ENCODE peak calls at places on chromosome 15, in seven cellular contexts. J, D, V, P, E, G and F are unnamed samples. For H3K4me1 and H3K27me3, the result is how much of the 10 kb centered on the place peaks cover.

GRCh38 chr15:39172380-39173281 is 408.2 kb upstream of the THBS1 start:
- DNase-seq in J (no peak), D (no peak), V (peak), P (peak), E (peak), G (no peak), F (peak)

GRCh38 chr15:84722628-84723027 is 6.7 kb upstream of the SEC11A start:
- DNase-seq in J (no peak), D (no peak), V (no peak), P (no peak), E (no peak), G (no peak), F (no peak)

GRCh38 chr15:76058714-76059319 is 968 bp upstream of the TMEM266 start:
- DNase-seq in J (no peak), D (peak), V (no peak), P (peak), E (no peak), G (no peak), F (no peak)

GRCh38 chr15:98083203-98083910 is 122.9 kb downstream of the ARRDC4 start:
- DNase-seq in J (no peak), D (peak), V (no peak), P (no peak), E (no peak), G (no peak), F (no peak)

GRCh38 chr15:40593588-40594428 is at the start of gene KNL1:
- DNase-seq in J (peak), D (peak), V (peak), P (peak), E (peak), G (peak), F (peak)

GRCh38 chr15:48059786-48060185 is 61.0 kb upstream of the SLC24A5 start:
- DNase-seq in J (peak), D (no peak), V (peak), P (peak), E (no peak), G (peak), F (no peak)

GRCh38 chr15:39666671-39667070 is 85.8 kb downstream of the THBS1 start:
- DNase-seq in J (no peak), D (peak), V (peak), P (peak), E (no peak), G (no peak), F (peak)

GRCh38 chr15:64776402-64776786 is 1.0 kb upstream of the RBPMS2 start:
- DNase-seq in J (no peak), D (peak), V (no peak), P (no peak), E (peak), G (no peak), F (no peak)

GRCh38 chr15:29566914-29567313 is 255.4 kb downstream of the TJP1 start:
- DNase-seq in J (no peak), D (no peak), V (no peak), P (no peak), E (no peak), G (no peak), F (no peak)

GRCh38 chr15:64854041-64854440 is 12.3 kb downstream of the PLEKHO2 start:
- DNase-seq in J (no peak), D (no peak), V (no peak), P (peak), E (peak), G (no peak), F (no peak)

GRCh38 chr15:25870899-25871298 is 7.8 kb upstream of the ATP10A start:
- DNase-seq in J (no peak), D (no peak), V (no peak), P (no peak), E (no peak), G (no peak), F (no peak)

GRCh38 chr15:57476533-57476975 is 100.2 kb downstream of the CGNL1 start:
- DNase-seq in J (no peak), D (no peak), V (peak), P (peak), E (no peak), G (no peak), F (peak)

GRCh38 chr15:93210995-93211394 is 122.0 kb upstream of the RGMA start:
- DNase-seq in J (peak), D (peak), V (no peak), P (no peak), E (no peak), G (no peak), F (no peak)

GRCh38 chr15:92884813-92885461 is 15.2 kb upstream of the CHD2 start:
- DNase-seq in J (no peak), D (no peak), V (peak), P (no peak), E (no peak), G (no peak), F (peak)

GRCh38 chr15:62742409-62743171 is 300.0 kb upstream of the TPM1 start:
- DNase-seq in J (peak), D (peak), V (peak), P (peak), E (peak), G (peak), F (peak)

GRCh38 chr15:78740904-78741274 is 70.4 kb downstream of the ADAMTS7 start:
- DNase-seq in J (no peak), D (no peak), V (no peak), P (no peak), E (no peak), G (peak), F (no peak)

GRCh38 chr15:65535192-65535591 is 4.9 kb downstream of the HACD3 start:
- DNase-seq in J (no peak), D (no peak), V (peak), P (peak), E (no peak), G (no peak), F (no peak)

GRCh38 chr15:85137507-85138175 is 156.0 kb downstream of the PDE8A start:
- DNase-seq in J (no peak), D (peak), V (peak), P (no peak), E (no peak), G (no peak), F (no peak)

GRCh38 chr15:58513681-58514336 is 82.0 kb downstream of the LIPC start:
- DNase-seq in J (no peak), D (no peak), V (no peak), P (no peak), E (no peak), G (no peak), F (no peak)

GRCh38 chr15:42352401-42352800 is 6.9 kb upstream of the CAPN3 start:
- DNase-seq in J (no peak), D (no peak), V (no peak), P (no peak), E (no peak), G (no peak), F (no peak)

GRCh38 chr15:41730543-41730942 is 43.7 kb upstream of the MAPKBP1 start:
- DNase-seq in J (no peak), D (no peak), V (no peak), P (no peak), E (no peak), G (no peak), F (no peak)

GRCh38 chr15:54803139-54803808 is 393.5 kb downstream of the RSL24D1 start:
- DNase-seq in J (no peak), D (peak), V (peak), P (no peak), E (no peak), G (no peak), F (no peak)

DNA sequence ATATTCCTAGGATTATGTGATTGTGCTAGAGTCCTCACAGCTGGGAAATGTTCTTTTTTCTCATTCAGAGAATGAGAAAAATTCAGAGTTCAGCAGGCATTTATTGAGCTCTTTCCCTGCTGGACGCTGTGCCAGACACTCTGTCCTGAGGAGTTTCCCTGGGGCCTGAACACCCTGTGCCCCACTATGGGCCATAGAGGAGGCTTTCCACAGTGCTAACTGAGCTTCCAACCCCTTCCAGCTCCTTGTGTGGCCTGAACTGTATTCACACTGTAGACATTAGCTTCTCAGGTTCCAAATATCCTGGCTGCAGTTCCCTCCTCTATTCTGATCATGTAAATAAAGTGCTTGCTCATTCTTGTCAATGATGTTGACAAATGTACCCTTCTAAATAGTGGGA is 10.0 kb downstream of the ABHD2 start:
- DNase-seq in J (no peak), D (no peak), V (peak), P (no peak), E (peak), G (no peak), F (peak)
- H3K4me1 ChIP-seq in J (half or more), D (under half), V (under half), P (under half), E (under half), G (half or more), F (half or more)

GRCh38 chr15:82647045-82647834 is at the start of gene CPEB1:
- DNase-seq in J (peak), D (peak), V (peak), P (peak), E (peak), G (no peak), F (peak)

GRCh38 chr15:82646250-82647044 is 716 bp downstream of the CPEB1 start:
- DNase-seq in J (peak), D (peak), V (no peak), P (no peak), E (no peak), G (no peak), F (no peak)

GRCh38 chr15:82642656-82643055 is 4.5 kb downstream of the CPEB1 start:
- DNase-seq in J (no peak), D (no peak), V (no peak), P (no peak), E (no peak), G (no peak), F (no peak)

GRCh38 chr15:82641129-82641798 is 5.9 kb downstream of the CPEB1 start:
- DNase-seq in J (no peak), D (peak), V (no peak), P (no peak), E (no peak), G (no peak), F (no peak)

GRCh38 chr15:82643992-82644391 is 3.2 kb downstream of the CPEB1 start:
- DNase-seq in J (no peak), D (no peak), V (no peak), P (no peak), E (no peak), G (no peak), F (no peak)
- H3K27me3 ChIP-seq in J (half or more), D (under half), V (under half), P (under half), E (under half), G (half or more), F (under half)

DNA sequence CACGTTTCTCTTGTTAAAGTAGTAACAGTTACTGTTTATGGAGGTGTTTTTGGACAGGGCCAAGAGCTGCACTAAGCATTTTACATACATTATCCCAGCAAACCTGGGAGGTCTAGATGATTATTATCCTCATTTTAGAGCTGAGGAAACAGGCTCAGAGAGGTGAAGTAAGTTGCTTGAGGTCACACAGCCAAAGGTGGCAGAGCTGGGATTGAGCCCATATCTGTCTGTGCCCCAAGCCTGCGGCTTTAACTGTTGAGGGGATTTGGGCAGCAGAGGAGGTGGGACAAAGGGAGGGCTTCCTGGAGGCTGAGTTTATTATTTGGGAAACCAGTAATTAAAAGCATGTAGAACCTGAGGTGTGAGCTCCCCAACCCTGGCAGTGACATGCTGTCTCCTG is 9.2 kb downstream of the SMAD6 start:
- DNase-seq in J (no peak), D (no peak), V (no peak), P (no peak), E (no peak), G (no peak), F (no peak)
- H3K4me1 ChIP-seq in J (under half), D (under half), V (under half), P (under half), E (under half), G (half or more), F (half or more)

GRCh38 chr15:51267047-51267713 is 71.2 kb downstream of the CYP19A1 start:
- DNase-seq in J (no peak), D (no peak), V (no peak), P (peak), E (no peak), G (no peak), F (no peak)

GRCh38 chr15:51265037-51265555 is 73.3 kb downstream of the CYP19A1 start:
- DNase-seq in J (no peak), D (no peak), V (no peak), P (no peak), E (no peak), G (no peak), F (no peak)

GRCh38 chr15:51266548-51266947 is 71.8 kb downstream of the CYP19A1 start:
- DNase-seq in J (no peak), D (peak), V (no peak), P (no peak), E (no peak), G (no peak), F (no peak)

GRCh38 chr15:51269496-51269895 is 68.9 kb downstream of the CYP19A1 start:
- DNase-seq in J (no peak), D (no peak), V (no peak), P (no peak), E (no peak), G (no peak), F (no peak)

GRCh38 chr15:51267714-51268105 is 70.7 kb downstream of the CYP19A1 start:
- DNase-seq in J (no peak), D (peak), V (no peak), P (no peak), E (no peak), G (no peak), F (no peak)
- H3K27me3 ChIP-seq in J (half or more), D (under half), V (half or more), P (under half), E (under half), G (under half), F (under half)

GRCh38 chr15:70566989-70567388 is 196.4 kb downstream of the UACA start:
- DNase-seq in J (no peak), D (no peak), V (no peak), P (no peak), E (no peak), G (no peak), F (no peak)
- H3K4me1 ChIP-seq in J (under half), D (under half), V (under half), P (under half), E (under half), G (under half), F (under half)

GRCh38 chr15:67821784-67822451 is 3.4 kb upstream of the SKOR1 start:
- DNase-seq in J (peak), D (no peak), V (no peak), P (no peak), E (no peak), G (no peak), F (no peak)

GRCh38 chr15:67818464-67818863 is 6.8 kb upstream of the SKOR1 start:
- DNase-seq in J (no peak), D (no peak), V (no peak), P (no peak), E (peak), G (no peak), F (no peak)

GRCh38 chr15:67820992-67821783 is 4.1 kb upstream of the SKOR1 start:
- DNase-seq in J (peak), D (peak), V (peak), P (peak), E (no peak), G (peak), F (peak)

GRCh38 chr15:67820147-67820991 is 4.9 kb upstream of the SKOR1 start:
- DNase-seq in J (peak), D (no peak), V (no peak), P (no peak), E (no peak), G (no peak), F (no peak)

DNA sequence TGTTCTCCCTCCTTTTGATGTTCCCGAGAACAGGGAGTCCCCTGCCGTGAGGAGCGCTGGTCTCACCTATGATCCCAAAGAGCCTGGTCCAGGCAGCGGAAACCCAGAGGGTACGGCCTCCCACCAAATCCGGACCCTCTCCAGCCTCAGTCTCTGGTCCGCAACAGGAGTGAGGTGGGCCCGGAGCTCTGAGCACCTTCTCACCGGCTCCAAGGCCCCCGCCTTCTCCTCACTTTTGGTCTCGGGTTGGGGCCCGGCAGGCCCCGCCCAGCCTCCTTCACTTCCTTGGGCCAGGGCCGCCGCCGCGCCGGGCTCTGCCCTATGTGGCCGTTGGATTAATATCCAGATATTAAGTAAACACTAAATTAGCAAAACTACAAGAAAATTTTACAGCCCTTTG is 5.7 kb upstream of the SKOR1 start:
- DNase-seq in J (no peak), D (no peak), V (no peak), P (no peak), E (no peak), G (no peak), F (no peak)
- H3K27me3 ChIP-seq in J (half or more), D (half or more), V (half or more), P (half or more), E (half or more), G (half or more), F (half or more)

DNA sequence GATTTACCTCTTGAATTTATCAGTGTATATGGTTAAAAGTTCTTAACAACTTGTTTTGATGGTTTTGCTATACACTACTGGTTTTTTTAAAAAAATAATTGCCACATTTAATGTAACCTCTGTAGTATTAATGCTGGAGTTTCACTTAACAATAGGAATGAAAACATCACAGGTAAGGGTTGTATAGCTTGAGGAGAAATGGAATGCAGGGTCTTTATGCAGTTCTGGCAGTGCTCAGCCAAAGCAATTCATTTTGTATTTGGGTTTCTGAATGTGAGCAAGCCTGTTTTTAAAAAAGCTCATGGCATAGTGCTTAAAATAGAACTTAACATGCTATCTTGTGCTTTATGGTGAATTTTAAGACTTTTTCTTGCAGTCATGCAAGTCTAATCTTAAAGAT is 8.8 kb downstream of the PIAS1 start:
- DNase-seq in J (no peak), D (no peak), V (no peak), P (no peak), E (no peak), G (no peak), F (no peak)
- H3K4me1 ChIP-seq in J (under half), D (under half), V (under half), P (under half), E (under half), G (half or more), F (under half)

GRCh38 chr15:69587731-69588130 is 135.1 kb downstream of the RPLP1 start:
- DNase-seq in J (no peak), D (no peak), V (no peak), P (no peak), E (no peak), G (no peak), F (no peak)
- H3K27me3 ChIP-seq in J (under half), D (under half), V (under half), P (under half), E (under half), G (under half), F (under half)

GRCh38 chr15:52732551-52732950 is 53.4 kb upstream of the ATOSA start:
- DNase-seq in J (no peak), D (no peak), V (no peak), P (no peak), E (no peak), G (no peak), F (no peak)

GRCh38 chr15:52731732-52732470 is 52.7 kb upstream of the ATOSA start:
- DNase-seq in J (no peak), D (no peak), V (no peak), P (no peak), E (no peak), G (no peak), F (no peak)

GRCh38 chr15:52730163-52730562 is 51.0 kb upstream of the ATOSA start:
- DNase-seq in J (no peak), D (peak), V (peak), P (peak), E (no peak), G (no peak), F (no peak)

GRCh38 chr15:52730594-52730993 is 51.4 kb upstream of the ATOSA start:
- DNase-seq in J (no peak), D (no peak), V (no peak), P (no peak), E (no peak), G (no peak), F (no peak)

GRCh38 chr15:52731004-52731403 is 51.8 kb upstream of the ATOSA start:
- DNase-seq in J (no peak), D (no peak), V (no peak), P (no peak), E (no peak), G (no peak), F (no peak)
- H3K4me1 ChIP-seq in J (under half), D (under half), V (under half), P (under half), E (under half), G (under half), F (under half)